ENCODE peak calls at places on chromosomes 13 and 19, in ten cellular contexts. P is HCT116; S is BE2C; N is CD4-positive, alpha-beta T cell; T is hepatocyte; R is heart left ventricle; D is HFFc6; U is Peyer's patch; M is B cell; Z is PC-3. I is an unnamed sample.

GRCh38 chr19:4365791-4366665 is 22.7 kb downstream of the MPND start:
- DNase-seq in U (no peak), S (no peak), N (no peak), Z (no peak), M (peak; percentile 30), D (no peak), T (no peak), P (no peak), R (no peak), I (no peak)

GRCh38 chr13:25630327-25630726 is 258.6 kb downstream of the ATP8A2 start:
- DNase-seq in R (no peak), S (no peak), Z (no peak), T (no peak), U (no peak), N (no peak), D (no peak), M (no peak), P (no peak), I (no peak)

GRCh38 chr13:28248080-28248479 is 109.7 kb downstream of the PAN3 start:
- DNase-seq in Z (no peak), P (no peak), R (no peak), D (no peak), T (no peak), U (no peak), M (no peak), N (no peak), S (no peak), I (no peak)

GRCh38 chr19:13797870-13798269 is 2.6 kb downstream of the ZSWIM4 start:
- DNase-seq in N (no peak), M (no peak), T (no peak), S (no peak), Z (peak; percentile 89), P (no peak), U (no peak), R (no peak), D (peak; percentile 64), I (no peak)

GRCh38 chr19:43783636-43784035 is 2.9 kb upstream of the KCNN4 start:
- DNase-seq in Z (no peak), U (no peak), N (no peak), R (no peak), T (no peak), S (no peak), D (no peak), P (no peak), M (no peak), I (no peak)

GRCh38 chr13:48475230-48475629 is 57.6 kb downstream of the RCBTB2 start:
- DNase-seq in D (no peak), T (no peak), Z (no peak), R (no peak), S (no peak), P (no peak), U (no peak), M (no peak), N (no peak), I (no peak)

GRCh38 chr19:4911314-4911713 is 2.0 kb downstream of the UHRF1 start:
- DNase-seq in P (no peak), D (peak; percentile 11), U (no peak), Z (peak; percentile 36), N (no peak), S (no peak), T (no peak), M (no peak), R (no peak), I (peak; percentile 17)

GRCh38 chr19:1183543-1184172 is 9.6 kb upstream of the SBNO2 start:
- DNase-seq in U (no peak), Z (peak; percentile 92), T (peak; percentile 88), R (no peak), P (peak; percentile 73), N (no peak), D (peak; percentile 30), S (no peak), M (no peak), I (no peak)

GRCh38 chr13:74074723-74075122 is 59.5 kb downstream of the KLF12 start:
- DNase-seq in M (no peak), Z (peak; percentile 34), D (peak; percentile 17), U (no peak), R (no peak), S (no peak), N (no peak), T (no peak), P (no peak), I (no peak)

GRCh38 chr19:47703301-47703700 is 9.9 kb upstream of the EHD2 start:
- DNase-seq in R (no peak), P (no peak), D (no peak), S (no peak), N (no peak), T (no peak), Z (no peak), M (no peak), U (no peak), I (peak; percentile 44)

GRCh38 chr19:37551123-37551993 is 43.2 kb downstream of the ZNF571 start:
- DNase-seq in U (peak; percentile 29), T (no peak), Z (no peak), R (peak; percentile 67), D (no peak), M (peak; percentile 82), S (peak; percentile 84), N (peak; percentile 9), P (no peak), I (peak; percentile 91)

GRCh38 chr13:24355103-24355502 is 45.7 kb downstream of the C1QTNF9 start:
- DNase-seq in U (no peak), Z (no peak), D (no peak), R (no peak), M (no peak), N (no peak), S (no peak), T (no peak), P (no peak), I (no peak)

GRCh38 chr19:31214997-31215396 is 134.2 kb downstream of the TSHZ3 start:
- DNase-seq in D (no peak), U (no peak), P (no peak), Z (peak; percentile 51), T (no peak), N (no peak), R (no peak), M (no peak), S (no peak), I (no peak)

GRCh38 chr19:6271251-6271650 is 8.5 kb downstream of the MLLT1 start:
- DNase-seq in S (no peak), D (no peak), R (no peak), U (no peak), P (no peak), Z (no peak), T (no peak), M (no peak), N (no peak), I (no peak)
- TF ChIP-seq CTCF in S (peak; percentile 10), D (peak; percentile 70), R (peak; percentile 10), U (no peak), P (peak; percentile 43), Z (peak; percentile 50), T (peak; percentile 28), M (no peak), N (no peak), I (no peak)

DNA sequence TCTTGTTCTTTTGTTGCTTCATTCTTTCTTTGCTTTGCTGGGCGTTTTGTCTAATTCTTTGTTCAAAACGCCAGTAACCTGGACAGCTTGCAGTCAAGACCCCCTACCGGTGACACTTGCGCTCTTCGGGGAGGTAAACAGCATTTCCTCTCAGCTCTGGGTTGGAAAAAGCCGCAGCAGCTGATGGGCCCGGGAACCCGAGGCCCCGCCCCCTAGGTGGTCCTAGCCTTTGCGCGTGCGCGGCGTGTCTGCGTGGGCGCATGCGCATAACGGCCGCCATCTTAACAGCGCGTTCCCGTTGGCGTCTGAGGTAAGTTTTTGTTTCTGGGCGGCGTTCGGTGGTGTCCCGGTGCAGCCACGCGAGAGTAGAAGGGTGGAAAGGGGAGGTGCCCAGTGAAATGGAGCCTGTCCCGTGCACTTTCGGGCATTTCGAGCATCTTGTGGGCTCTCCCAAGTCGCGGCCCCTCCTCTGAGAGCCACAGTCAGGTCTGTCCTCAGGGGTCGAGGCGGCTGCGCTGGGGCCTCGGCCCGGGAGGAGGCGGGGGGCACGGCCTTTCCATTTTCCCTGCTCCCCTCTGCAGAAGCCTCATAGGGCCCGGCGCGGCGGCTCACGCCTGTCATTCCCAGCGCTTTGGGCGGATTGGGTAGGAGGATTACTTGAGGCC is at the start of gene ZNF559:
- DNase-seq in P (peak; percentile 89), R (peak; percentile 93), Z (peak; percentile 96), S (peak; percentile 95), T (peak; percentile 97), M (peak; percentile 96), D (peak; percentile 91), N (peak; percentile 97), U (peak; percentile 88), I (peak; percentile 65)
- TF ChIP-seq CTCF in P (peak; percentile 47), R (peak; percentile 31), Z (peak; percentile 38), S (peak; percentile 56), T (peak; percentile 35), M (peak; percentile 59), D (peak; percentile 72), N (peak; percentile 65), U (peak; percentile 40), I (peak; percentile 23)

GRCh38 chr13:21058361-21058760 is 3.0 kb downstream of the LATS2 start:
- DNase-seq in D (no peak), Z (peak; percentile 58), R (no peak), M (no peak), U (no peak), T (no peak), N (no peak), S (no peak), P (no peak), I (no peak)

GRCh38 chr13:21060063-21060826 is 1.1 kb downstream of the LATS2 start:
- DNase-seq in M (peak; percentile 56), P (no peak), U (no peak), D (no peak), S (no peak), R (peak; percentile 44), N (no peak), T (peak; percentile 72), Z (peak; percentile 33), I (no peak)

GRCh38 chr13:21063031-21063430 is 1.6 kb upstream of the LATS2 start:
- DNase-seq in U (no peak), R (no peak), T (no peak), N (no peak), D (no peak), S (no peak), M (no peak), P (no peak), Z (no peak), I (no peak)

GRCh38 chr13:21060827-21061076 is 634 bp downstream of the LATS2 start:
- DNase-seq in U (no peak), R (peak; percentile 62), M (no peak), T (no peak), D (no peak), S (no peak), P (no peak), N (no peak), Z (no peak), I (no peak)

GRCh38 chr13:21061077-21061945 is at the start of gene LATS2:
- DNase-seq in S (peak; percentile 32), U (peak; percentile 79), N (peak; percentile 35), M (peak; percentile 87), T (peak; percentile 98), P (peak; percentile 82), R (peak; percentile 98), D (peak; percentile 92), Z (peak; percentile 94), I (no peak)
- TF ChIP-seq CTCF in S (no peak), U (peak; percentile 3), N (no peak), M (no peak), T (peak; percentile 8), P (no peak), R (no peak), D (no peak), Z (no peak), I (no peak)

DNA sequence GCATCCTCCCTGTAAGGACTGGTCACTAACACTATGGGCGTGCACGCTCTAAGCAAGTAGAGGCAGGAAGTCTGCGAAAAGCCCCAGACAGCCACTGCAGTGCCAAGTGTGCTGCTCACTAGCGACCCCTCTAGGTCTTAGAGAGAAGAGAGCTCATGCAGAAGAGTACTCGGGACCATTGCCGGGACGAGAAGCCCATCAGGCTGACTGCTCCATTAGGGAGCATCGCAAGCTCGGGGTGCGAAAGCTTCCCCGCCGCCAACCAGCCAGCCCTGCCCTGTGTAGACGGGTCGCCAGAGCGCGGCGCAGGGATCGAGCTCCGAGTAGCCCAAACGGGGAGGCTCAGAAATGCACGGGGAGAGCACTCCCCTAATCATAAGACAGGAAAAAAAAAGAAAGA is 16.6 kb downstream of the POU4F1 start:
- DNase-seq in T (no peak), N (no peak), R (no peak), P (no peak), D (no peak), U (no peak), S (peak; percentile 51), M (no peak), Z (no peak), I (no peak)
- TF ChIP-seq CTCF in T (peak; percentile 13), N (no peak), R (no peak), P (peak; percentile 54), D (peak; percentile 24), U (no peak), S (peak; percentile 69), M (no peak), Z (peak; percentile 27), I (peak; percentile 34)